ENCODE peak calls at places on chromosomes 6 and 20, in four cellular contexts. G is HepG2, J is K562, A is HCT116. R is an unnamed sample. For H3K4me1, the result is how much of the 10 kb centered on the place peaks cover.

GRCh38 chr20:37954205-37954604 is 51.3 kb downstream of the VSTM2L start:
- DNase-seq in G (no peak), J (no peak), A (no peak), R (no peak)

GRCh38 chr6:130632897-130633296 is 194.3 kb upstream of the SMLR1 start:
- DNase-seq in G (no peak), J (no peak), A (no peak), R (no peak)

GRCh38 chr6:90940812-90941481 is 354.1 kb upstream of the MAP3K7 start:
- DNase-seq in G (peak), J (peak), A (peak), R (peak)

GRCh38 chr6:111944541-111944940 is 71.3 kb upstream of the FYN start:
- DNase-seq in G (no peak), J (no peak), A (no peak), R (no peak)

GRCh38 chr6:4804095-4804494 is 27.9 kb downstream of the CDYL start:
- DNase-seq in G (peak), J (peak), A (no peak), R (no peak)

GRCh38 chr6:23826587-23826986 is 299.4 kb upstream of the NRSN1 start:
- DNase-seq in G (no peak), J (no peak), A (no peak), R (no peak)

GRCh38 chr6:158799051-158799792 is 19.9 kb downstream of the EZR start:
- DNase-seq in G (peak), J (no peak), A (no peak), R (no peak)

GRCh38 chr6:118354641-118355040 is 193.5 kb upstream of the PLN start:
- DNase-seq in G (no peak), J (no peak), A (no peak), R (no peak)

GRCh38 chr6:32192608-32193039 is at the start of gene GPSM3:
- DNase-seq in G (no peak), J (peak), A (no peak), R (no peak)

GRCh38 chr20:33437141-33437911 is 6.2 kb downstream of the SNTA1 start:
- DNase-seq in G (no peak), J (no peak), A (no peak), R (no peak)

GRCh38 chr6:38676236-38676973 is 26.5 kb downstream of the GLO1 start:
- DNase-seq in G (no peak), J (no peak), A (no peak), R (no peak)

GRCh38 chr6:38673397-38674165 is 29.4 kb downstream of the GLO1 start:
- DNase-seq in G (no peak), J (peak), A (no peak), R (no peak)

GRCh38 chr6:38676974-38677544 is 25.9 kb downstream of the GLO1 start:
- DNase-seq in G (no peak), J (no peak), A (no peak), R (no peak)

DNA sequence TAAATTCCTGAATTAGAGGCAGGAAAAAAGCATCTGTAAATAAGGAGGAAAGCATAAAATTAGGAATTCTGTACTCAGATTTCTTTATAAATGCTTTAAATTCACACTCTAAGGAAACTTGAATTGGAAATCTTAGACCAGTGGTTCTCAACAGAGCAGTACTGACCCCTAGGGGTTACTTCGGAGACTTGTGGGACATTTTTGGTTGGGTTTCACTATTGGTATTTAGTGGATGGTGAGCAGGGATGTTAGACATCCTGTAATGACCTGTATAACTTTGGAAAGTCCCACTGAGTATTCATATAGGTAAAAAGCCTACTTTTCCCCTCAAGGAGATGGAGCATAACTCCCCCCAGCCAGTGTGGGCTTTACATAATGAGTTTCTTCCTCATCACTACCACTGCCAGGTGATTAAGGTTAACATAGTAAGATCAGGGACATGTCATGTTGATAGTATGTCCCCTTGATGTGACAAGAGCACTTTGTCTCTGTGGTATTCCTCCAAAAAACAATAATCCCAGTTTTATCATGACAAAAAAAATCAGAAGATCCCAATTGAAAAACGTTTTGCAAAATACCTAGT is 31.0 kb downstream of the GLO1 start:
- DNase-seq in G (peak), J (peak), A (peak), R (peak)
- TF ChIP-seq TCF7L2 in G (no peak), J (no peak), A (no peak), R (no peak)

GRCh38 chr6:72643214-72643613 is 21.4 kb downstream of the KCNQ5 start:
- DNase-seq in G (no peak), J (no peak), A (no peak), R (no peak)
- TF ChIP-seq CTCF in G (no peak), J (no peak), A (no peak), R (peak)

GRCh38 chr6:98846021-98846380 is 11.6 kb downstream of the POU3F2 start:
- DNase-seq in G (no peak), J (no peak), A (no peak), R (no peak)

GRCh38 chr6:98847767-98848538 is 13.6 kb downstream of the POU3F2 start:
- DNase-seq in G (no peak), J (no peak), A (no peak), R (no peak)

GRCh38 chr6:98845201-98846020 is 11.0 kb downstream of the POU3F2 start:
- DNase-seq in G (peak), J (peak), A (peak), R (peak)

GRCh38 chr6:98848539-98849210 is 14.3 kb downstream of the POU3F2 start:
- DNase-seq in G (no peak), J (no peak), A (no peak), R (no peak)

DNA sequence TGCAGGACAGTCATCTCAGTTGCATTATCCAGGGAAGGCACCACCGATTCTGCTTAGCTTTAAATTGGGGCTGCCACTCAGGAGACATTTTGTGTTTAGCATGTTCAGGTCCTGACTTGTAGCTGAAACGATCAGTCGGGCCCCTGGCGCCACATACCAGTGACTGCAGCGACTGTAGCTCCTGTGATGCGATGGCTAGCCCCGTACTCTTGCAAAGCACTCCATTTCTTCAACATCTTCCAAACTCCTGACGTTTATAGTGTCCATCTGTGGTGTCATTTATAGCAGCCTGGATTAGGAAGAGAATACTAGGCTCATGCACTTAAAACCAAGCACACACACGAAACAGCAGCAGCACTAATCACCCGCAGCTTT is 13.0 kb downstream of the POU3F2 start:
- DNase-seq in G (no peak), J (no peak), A (no peak), R (no peak)
- H3K4me1 ChIP-seq in G (under half), J (under half), A (under half), R (under half)

GRCh38 chr20:6588296-6588695 is 179.2 kb upstream of the BMP2 start:
- DNase-seq in G (no peak), J (no peak), A (no peak), R (no peak)
- TF ChIP-seq TCF7L2 in G (no peak), J (no peak), A (no peak), R (no peak)

DNA sequence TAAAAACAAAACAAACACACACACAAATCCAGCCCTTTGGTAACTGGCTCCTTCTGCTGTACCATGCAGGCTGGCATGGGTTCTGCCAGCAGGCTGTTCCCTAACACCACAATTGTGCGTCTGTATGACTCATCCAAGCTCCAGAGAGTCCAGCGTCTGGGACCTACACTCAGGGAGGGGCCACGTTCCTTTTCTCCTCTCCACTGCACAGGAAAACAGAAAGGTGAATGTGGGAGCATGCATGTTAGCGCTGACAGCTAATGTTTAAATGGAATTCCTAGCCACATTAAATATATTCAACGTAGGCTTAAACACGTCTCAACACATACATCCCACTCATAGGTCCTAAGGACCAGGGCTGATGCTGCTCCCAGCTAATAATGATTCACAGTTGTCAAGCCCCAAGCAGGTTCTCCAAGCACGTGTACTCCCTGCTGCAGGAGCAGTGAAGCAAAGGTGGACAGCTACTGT is 20.7 kb downstream of the MAP1LC3A start:
- DNase-seq in G (peak), J (peak), A (peak), R (no peak)
- TF ChIP-seq CTCF in G (peak), J (no peak), A (peak), R (no peak)

R was measured in Panc1.